ENCODE peak calls at places on chromosomes 1 and 21, in six cellular contexts. One of them, this sample, is unnamed.

GRCh38 chr1:53783056-53783455 is 44.1 kb upstream of the GLIS1 start:
- DNase-seq in progenitor cell of endocrine pancreas: no peak
- DNase-seq in tibial artery: no peak
- DNase-seq in GM13977: no peak
- DNase-seq in glutamatergic neuron: no peak
- DNase-seq in MM.1S: no peak
- DNase-seq in this sample: no peak

GRCh38 chr1:205432116-205432515 is 10.3 kb upstream of the LEMD1 start:
- DNase-seq in progenitor cell of endocrine pancreas: no peak
- DNase-seq in tibial artery: no peak
- DNase-seq in GM13977: no peak
- DNase-seq in glutamatergic neuron: no peak
- DNase-seq in MM.1S: no peak
- DNase-seq in this sample: no peak

GRCh38 chr1:203569490-203570318 is 56.9 kb upstream of the ATP2B4 start:
- DNase-seq in progenitor cell of endocrine pancreas: no peak
- DNase-seq in tibial artery: no peak
- DNase-seq in GM13977: no peak
- DNase-seq in glutamatergic neuron: no peak
- DNase-seq in MM.1S: no peak
- DNase-seq in this sample: no peak

GRCh38 chr1:226973371-226973897 is 33.3 kb downstream of the COQ8A start:
- DNase-seq in progenitor cell of endocrine pancreas: no peak
- DNase-seq in tibial artery: peak
- DNase-seq in GM13977: no peak
- DNase-seq in glutamatergic neuron: peak
- DNase-seq in MM.1S: no peak
- DNase-seq in this sample: no peak

GRCh38 chr1:204080163-204080903 is 7.4 kb downstream of the SOX13 start:
- DNase-seq in progenitor cell of endocrine pancreas: peak
- DNase-seq in tibial artery: peak
- DNase-seq in GM13977: no peak
- DNase-seq in glutamatergic neuron: peak
- DNase-seq in MM.1S: no peak
- DNase-seq in this sample: peak

GRCh38 chr1:163436133-163436532 is 114.4 kb downstream of the NUF2 start:
- DNase-seq in progenitor cell of endocrine pancreas: no peak
- DNase-seq in tibial artery: no peak
- DNase-seq in GM13977: no peak
- DNase-seq in glutamatergic neuron: no peak
- DNase-seq in MM.1S: no peak
- DNase-seq in this sample: no peak

GRCh38 chr21:14677639-14678179 is 131.6 kb upstream of the SAMSN1 start:
- DNase-seq in progenitor cell of endocrine pancreas: no peak
- DNase-seq in tibial artery: no peak
- DNase-seq in GM13977: no peak
- DNase-seq in glutamatergic neuron: no peak
- DNase-seq in MM.1S: no peak
- DNase-seq in this sample: no peak

GRCh38 chr1:97901017-97901658 is 19.7 kb downstream of the DPYD start:
- DNase-seq in progenitor cell of endocrine pancreas: no peak
- DNase-seq in tibial artery: no peak
- DNase-seq in GM13977: no peak
- DNase-seq in glutamatergic neuron: no peak
- DNase-seq in MM.1S: no peak
- DNase-seq in this sample: no peak

GRCh38 chr1:41657679-41658078 is 173.2 kb upstream of the EDN2 start:
- DNase-seq in progenitor cell of endocrine pancreas: no peak
- DNase-seq in tibial artery: no peak
- DNase-seq in GM13977: no peak
- DNase-seq in glutamatergic neuron: peak
- DNase-seq in MM.1S: no peak
- DNase-seq in this sample: no peak

GRCh38 chr1:20380616-20381035 is 90.0 kb downstream of the VWA5B1 start:
- DNase-seq in progenitor cell of endocrine pancreas: no peak
- DNase-seq in tibial artery: no peak
- DNase-seq in GM13977: no peak
- DNase-seq in glutamatergic neuron: peak
- DNase-seq in MM.1S: no peak
- DNase-seq in this sample: no peak

GRCh38 chr1:67429011-67429527 is 1.1 kb downstream of the SERBP1 start:
- DNase-seq in progenitor cell of endocrine pancreas: no peak
- DNase-seq in tibial artery: no peak
- DNase-seq in GM13977: peak
- DNase-seq in glutamatergic neuron: no peak
- DNase-seq in MM.1S: peak
- DNase-seq in this sample: no peak

GRCh38 chr1:181743878-181744312 is 260.6 kb downstream of the CACNA1E start:
- DNase-seq in progenitor cell of endocrine pancreas: no peak
- DNase-seq in tibial artery: peak
- DNase-seq in GM13977: no peak
- DNase-seq in glutamatergic neuron: no peak
- DNase-seq in MM.1S: no peak
- DNase-seq in this sample: no peak

GRCh38 chr1:235015291-235015990 is 113.2 kb downstream of the TOMM20 start:
- DNase-seq in progenitor cell of endocrine pancreas: no peak
- DNase-seq in tibial artery: peak
- DNase-seq in GM13977: no peak
- DNase-seq in glutamatergic neuron: no peak
- DNase-seq in MM.1S: peak
- DNase-seq in this sample: no peak

GRCh38 chr1:234541281-234541975 is 62.4 kb upstream of the TARBP1 start:
- DNase-seq in progenitor cell of endocrine pancreas: no peak
- DNase-seq in tibial artery: no peak
- DNase-seq in GM13977: no peak
- DNase-seq in glutamatergic neuron: no peak
- DNase-seq in MM.1S: no peak
- DNase-seq in this sample: no peak

GRCh38 chr1:1924378-1924777 is 5.3 kb upstream of the TMEM52 start:
- DNase-seq in progenitor cell of endocrine pancreas: no peak
- DNase-seq in tibial artery: no peak
- DNase-seq in GM13977: no peak
- DNase-seq in glutamatergic neuron: peak
- DNase-seq in MM.1S: no peak
- DNase-seq in this sample: no peak

GRCh38 chr1:86151427-86151826 is 5.1 kb downstream of the COL24A1 start:
- DNase-seq in progenitor cell of endocrine pancreas: no peak
- DNase-seq in tibial artery: no peak
- DNase-seq in GM13977: no peak
- DNase-seq in glutamatergic neuron: no peak
- DNase-seq in MM.1S: no peak
- DNase-seq in this sample: no peak

DNA sequence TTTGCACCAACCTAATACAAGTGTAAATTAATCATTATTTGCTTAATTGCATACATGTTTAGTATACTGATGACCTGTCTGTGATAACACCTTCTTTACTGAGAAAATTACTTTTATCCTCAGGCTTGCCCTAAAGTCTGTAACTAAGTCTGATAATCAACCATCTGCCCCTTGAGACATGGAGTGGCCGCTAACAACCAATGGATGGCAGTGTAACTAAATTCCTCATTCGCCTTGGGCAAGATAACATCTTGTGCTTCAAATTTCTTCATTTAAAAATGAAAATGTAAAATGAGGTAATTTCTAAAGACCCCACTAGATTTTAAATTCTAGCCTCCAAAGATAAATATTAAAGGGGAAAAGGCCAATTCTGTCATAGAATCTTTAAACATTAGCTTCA is 85.1 kb downstream of the ENAH start:
- DNase-seq in progenitor cell of endocrine pancreas: no peak
- DNase-seq in tibial artery: no peak
- DNase-seq in GM13977: no peak
- DNase-seq in glutamatergic neuron: no peak
- DNase-seq in MM.1S: no peak
- DNase-seq in this sample: no peak
- TF ChIP-seq CTCF in progenitor cell of endocrine pancreas: peak
- TF ChIP-seq CTCF in tibial artery: no peak
- TF ChIP-seq CTCF in GM13977: peak
- TF ChIP-seq CTCF in glutamatergic neuron: peak
- TF ChIP-seq CTCF in MM.1S: no peak
- TF ChIP-seq CTCF in this sample: peak

GRCh38 chr1:152014943-152015342 is 21.3 kb upstream of the S100A10 start:
- DNase-seq in progenitor cell of endocrine pancreas: no peak
- DNase-seq in tibial artery: no peak
- DNase-seq in GM13977: no peak
- DNase-seq in glutamatergic neuron: no peak
- DNase-seq in MM.1S: no peak
- DNase-seq in this sample: no peak

GRCh38 chr1:152015766-152016165 is 21.0 kb downstream of the S100A11 start:
- DNase-seq in progenitor cell of endocrine pancreas: no peak
- DNase-seq in tibial artery: no peak
- DNase-seq in GM13977: no peak
- DNase-seq in glutamatergic neuron: no peak
- DNase-seq in MM.1S: no peak
- DNase-seq in this sample: no peak

GRCh38 chr1:152021557-152021956 is 15.2 kb downstream of the S100A11 start:
- DNase-seq in progenitor cell of endocrine pancreas: no peak
- DNase-seq in tibial artery: no peak
- DNase-seq in GM13977: no peak
- DNase-seq in glutamatergic neuron: no peak
- DNase-seq in MM.1S: no peak
- DNase-seq in this sample: no peak

GRCh38 chr1:152022521-152022920 is 14.3 kb downstream of the S100A11 start:
- DNase-seq in progenitor cell of endocrine pancreas: no peak
- DNase-seq in tibial artery: no peak
- DNase-seq in GM13977: no peak
- DNase-seq in glutamatergic neuron: no peak
- DNase-seq in MM.1S: no peak
- DNase-seq in this sample: no peak

DNA sequence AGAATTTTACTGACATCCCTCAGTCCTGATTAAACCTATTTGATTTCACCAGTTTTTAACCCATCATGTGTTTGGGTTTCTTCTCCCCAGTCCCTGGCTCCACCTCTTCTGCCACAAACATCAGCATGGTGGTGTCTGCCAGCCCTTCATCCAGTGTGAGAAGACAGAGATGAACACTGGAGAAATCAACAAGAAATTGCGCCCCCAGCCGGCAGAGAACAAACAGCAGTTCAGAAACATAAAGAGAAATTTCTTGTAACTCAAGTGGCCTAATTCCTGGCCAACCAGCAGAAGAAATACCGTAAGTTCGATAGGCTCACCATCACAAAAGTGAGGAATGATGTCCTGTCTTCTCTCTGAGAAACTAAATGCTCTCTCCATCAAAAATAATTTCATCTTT is 18.3 kb downstream of the S100A11 start:
- DNase-seq in progenitor cell of endocrine pancreas: no peak
- DNase-seq in tibial artery: no peak
- DNase-seq in GM13977: no peak
- DNase-seq in glutamatergic neuron: peak
- DNase-seq in MM.1S: no peak
- DNase-seq in this sample: no peak
- TF ChIP-seq CTCF in progenitor cell of endocrine pancreas: peak
- TF ChIP-seq CTCF in tibial artery: no peak
- TF ChIP-seq CTCF in GM13977: peak
- TF ChIP-seq CTCF in glutamatergic neuron: peak
- TF ChIP-seq CTCF in MM.1S: peak
- TF ChIP-seq CTCF in this sample: no peak

DNA sequence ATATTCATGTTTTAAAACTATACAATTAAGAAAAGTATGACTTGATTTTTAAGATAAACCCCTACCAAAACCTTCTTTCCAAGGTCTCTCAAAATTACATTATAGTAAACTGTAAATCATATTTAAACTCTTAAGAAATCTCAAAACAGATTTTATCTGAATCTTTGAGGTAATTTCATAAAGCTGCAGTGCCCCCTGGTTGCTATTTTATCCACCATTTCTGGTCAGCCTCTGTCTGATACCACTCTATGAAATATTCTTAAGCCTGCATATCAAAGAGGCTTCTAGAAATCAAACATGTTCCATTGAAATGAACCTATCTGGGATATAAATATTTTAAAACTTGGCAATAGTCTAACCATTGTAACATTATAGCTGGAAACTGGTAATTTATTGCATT is 317.3 kb downstream of the COL11A1 start:
- DNase-seq in progenitor cell of endocrine pancreas: no peak
- DNase-seq in tibial artery: no peak
- DNase-seq in GM13977: no peak
- DNase-seq in glutamatergic neuron: no peak
- DNase-seq in MM.1S: no peak
- DNase-seq in this sample: no peak
- TF ChIP-seq CTCF in progenitor cell of endocrine pancreas: no peak
- TF ChIP-seq CTCF in tibial artery: no peak
- TF ChIP-seq CTCF in GM13977: peak
- TF ChIP-seq CTCF in glutamatergic neuron: no peak
- TF ChIP-seq CTCF in MM.1S: no peak
- TF ChIP-seq CTCF in this sample: no peak

GRCh38 chr21:29155933-29156260 is 25.5 kb downstream of the MAP3K7CL start:
- DNase-seq in progenitor cell of endocrine pancreas: no peak
- DNase-seq in tibial artery: no peak
- DNase-seq in GM13977: no peak
- DNase-seq in glutamatergic neuron: no peak
- DNase-seq in MM.1S: no peak
- DNase-seq in this sample: no peak
- TF ChIP-seq CTCF in progenitor cell of endocrine pancreas: no peak
- TF ChIP-seq CTCF in tibial artery: no peak
- TF ChIP-seq CTCF in GM13977: no peak
- TF ChIP-seq CTCF in glutamatergic neuron: no peak
- TF ChIP-seq CTCF in MM.1S: no peak
- TF ChIP-seq CTCF in this sample: no peak

GRCh38 chr1:229153955-229154548 is 116.9 kb upstream of the RAB4A start:
- DNase-seq in progenitor cell of endocrine pancreas: no peak
- DNase-seq in tibial artery: no peak
- DNase-seq in GM13977: no peak
- DNase-seq in glutamatergic neuron: no peak
- DNase-seq in MM.1S: no peak
- DNase-seq in this sample: no peak

GRCh38 chr1:229155472-229155871 is 115.4 kb upstream of the RAB4A start:
- DNase-seq in progenitor cell of endocrine pancreas: no peak
- DNase-seq in tibial artery: no peak
- DNase-seq in GM13977: no peak
- DNase-seq in glutamatergic neuron: no peak
- DNase-seq in MM.1S: no peak
- DNase-seq in this sample: no peak

GRCh38 chr1:229158317-229159294 is 112.3 kb upstream of the RAB4A start:
- DNase-seq in progenitor cell of endocrine pancreas: no peak
- DNase-seq in tibial artery: peak
- DNase-seq in GM13977: no peak
- DNase-seq in glutamatergic neuron: no peak
- DNase-seq in MM.1S: no peak
- DNase-seq in this sample: no peak

GRCh38 chr1:229159668-229160544 is 111.0 kb upstream of the RAB4A start:
- DNase-seq in progenitor cell of endocrine pancreas: no peak
- DNase-seq in tibial artery: peak
- DNase-seq in GM13977: no peak
- DNase-seq in glutamatergic neuron: no peak
- DNase-seq in MM.1S: no peak
- DNase-seq in this sample: no peak

DNA sequence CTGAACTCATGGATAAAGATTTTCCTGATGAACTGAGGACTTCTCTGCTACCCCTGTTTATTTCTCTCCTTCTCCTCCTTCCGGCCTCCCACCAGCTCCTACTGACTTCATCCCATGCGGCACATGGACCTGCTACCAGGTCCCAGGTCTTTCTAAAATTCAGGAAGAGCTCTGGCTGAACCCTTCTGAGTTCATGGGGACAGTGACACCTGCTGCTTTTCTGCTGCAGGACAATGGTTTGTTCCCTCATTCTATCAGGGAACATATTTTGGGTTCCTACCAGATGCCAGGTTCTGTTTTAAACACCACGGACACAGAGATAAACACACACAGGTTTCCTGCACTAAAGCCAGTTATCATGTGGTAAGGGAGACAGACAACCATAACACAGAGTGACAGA is 114.1 kb upstream of the RAB4A start:
- DNase-seq in progenitor cell of endocrine pancreas: no peak
- DNase-seq in tibial artery: peak
- DNase-seq in GM13977: no peak
- DNase-seq in glutamatergic neuron: no peak
- DNase-seq in MM.1S: no peak
- DNase-seq in this sample: no peak
- TF ChIP-seq CTCF in progenitor cell of endocrine pancreas: peak
- TF ChIP-seq CTCF in tibial artery: peak
- TF ChIP-seq CTCF in GM13977: peak
- TF ChIP-seq CTCF in glutamatergic neuron: no peak
- TF ChIP-seq CTCF in MM.1S: no peak
- TF ChIP-seq CTCF in this sample: peak

This sample was measured in mesothelial cell of epicardium.